ENCODE peak calls at places on chromosomes 7 and 10, in nine cellular contexts. J is HCT116, C is fibroblast of lung, R is tibial artery, P is lower lobe of right lung, W is AG04450, U is stomach, K is bronchial epithelial cell, S is GM23248. G is an unnamed sample. For H3K27me3, the result is how much of the 10 kb centered on the place peaks cover.

GRCh38 chr10:70742537-70743429 is 42.4 kb downstream of the TBATA start:
- DNase-seq in J (no peak), C (peak), R (no peak), P (peak), W (peak), U (no peak), K (no peak), S (peak), G (peak)

GRCh38 chr7:118079369-118079768 is 104.6 kb upstream of the LSM8 start:
- DNase-seq in J (no peak), C (peak), R (no peak), P (no peak), W (no peak), U (no peak), K (peak), S (no peak), G (no peak)

GRCh38 chr10:93154531-93154930 is 80.8 kb downstream of the CYP26A1 start:
- DNase-seq in J (no peak), C (peak), R (no peak), P (no peak), W (no peak), U (no peak), K (peak), S (peak), G (no peak)

GRCh38 chr10:92720306-92721165 is 30.8 kb downstream of the HHEX start:
- DNase-seq in J (no peak), C (no peak), R (no peak), P (no peak), W (no peak), U (no peak), K (no peak), S (no peak), G (no peak)

GRCh38 chr10:5305374-5305773 is 59.4 kb upstream of the UCN3 start:
- DNase-seq in J (no peak), C (no peak), R (no peak), P (no peak), W (no peak), U (no peak), K (no peak), S (peak), G (no peak)

GRCh38 chr7:101631224-101631714 is 2.2 kb upstream of the MYL10 start:
- DNase-seq in J (no peak), C (peak), R (no peak), P (no peak), W (no peak), U (no peak), K (peak), S (no peak), G (peak)

GRCh38 chr10:102781921-102782542 is 38.3 kb downstream of the WBP1L start:
- DNase-seq in J (no peak), C (peak), R (no peak), P (no peak), W (no peak), U (no peak), K (peak), S (peak), G (peak)

GRCh38 chr7:7614066-7614738 is 26.4 kb upstream of the UMAD1 start:
- DNase-seq in J (no peak), C (no peak), R (no peak), P (no peak), W (no peak), U (no peak), K (no peak), S (no peak), G (no peak)

GRCh38 chr7:121020652-121021051 is 32.1 kb downstream of the CPED1 start:
- DNase-seq in J (no peak), C (peak), R (no peak), P (no peak), W (no peak), U (no peak), K (peak), S (peak), G (no peak)

GRCh38 chr7:121313793-121314676 is 14.8 kb upstream of the WNT16 start:
- DNase-seq in J (peak), C (peak), R (no peak), P (no peak), W (no peak), U (no peak), K (peak), S (peak), G (no peak)

GRCh38 chr10:28879875-28880381 is 202.6 kb downstream of the BAMBI start:
- DNase-seq in J (no peak), C (no peak), R (no peak), P (no peak), W (no peak), U (no peak), K (no peak), S (no peak), G (peak)

GRCh38 chr10:125720002-125720382 is 483 bp downstream of the EDRF1 start:
- DNase-seq in J (no peak), C (peak), R (no peak), P (no peak), W (no peak), U (no peak), K (peak), S (peak), G (peak)

GRCh38 chr10:2885956-2886296 is 181.4 kb upstream of the PFKP start:
- DNase-seq in J (no peak), C (no peak), R (no peak), P (no peak), W (no peak), U (no peak), K (no peak), S (no peak), G (no peak)

GRCh38 chr7:129493555-129493954 is 8.8 kb upstream of the SMKR1 start:
- DNase-seq in J (no peak), C (no peak), R (no peak), P (no peak), W (no peak), U (no peak), K (peak), S (peak), G (no peak)

GRCh38 chr10:110076559-110077318 is 69.0 kb downstream of the ADD3 start:
- DNase-seq in J (peak), C (peak), R (peak), P (no peak), W (no peak), U (no peak), K (peak), S (peak), G (peak)
- H3K4me3 ChIP-seq in J (no peak), C (peak), R (no peak), P (peak), W (no peak), U (no peak), K (no peak), S (peak), G (no peak)

DNA sequence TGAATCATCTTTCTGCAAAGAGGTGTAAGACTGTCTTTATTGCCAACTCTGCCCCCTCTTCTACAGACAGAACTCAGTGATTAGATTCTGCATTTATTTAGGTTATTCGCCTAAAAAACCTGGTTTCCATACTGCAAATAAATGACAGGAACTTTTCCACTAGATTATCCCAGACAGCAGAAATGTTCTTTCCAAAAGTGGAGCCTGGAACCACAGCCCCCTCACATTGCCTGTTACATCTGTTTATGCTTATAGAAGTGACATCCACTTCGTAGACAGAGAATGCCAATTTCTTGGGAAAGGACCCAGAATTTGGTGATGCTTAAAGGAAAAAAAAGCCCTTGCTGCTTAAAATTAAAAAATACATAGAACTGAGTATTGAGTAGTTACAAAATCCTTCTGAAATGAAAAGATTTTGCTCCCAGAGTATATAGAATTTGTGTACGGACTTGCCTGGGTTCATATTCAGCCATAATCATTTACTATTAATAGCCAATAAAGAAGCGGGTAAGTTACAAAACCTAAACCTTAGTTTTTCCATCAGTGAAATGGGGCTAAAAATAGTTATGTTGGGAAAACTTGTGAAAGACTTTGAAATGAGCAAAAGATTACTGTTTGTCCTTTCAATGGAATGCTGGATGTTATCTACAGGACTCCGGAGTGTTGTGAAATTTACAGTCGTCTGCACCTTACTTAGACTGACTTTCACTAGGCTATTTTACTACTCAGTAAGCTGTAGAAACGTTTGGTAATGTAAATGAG is 1.2 kb upstream of the PPP1R9A start:
- DNase-seq in J (no peak), C (no peak), R (no peak), P (no peak), W (no peak), U (no peak), K (no peak), S (no peak), G (no peak)
- H3K27me3 ChIP-seq in J (under half), C (under half), R (under half), P (under half), W (under half), U (under half), K (under half), S (half or more), G (under half)

GRCh38 chr10:45592926-45593325 is 79.6 kb downstream of the ZFAND4 start:
- DNase-seq in J (no peak), C (no peak), R (no peak), P (no peak), W (no peak), U (no peak), K (no peak), S (peak), G (no peak)
- H3K4me3 ChIP-seq in J (no peak), C (peak), R (peak), P (peak), W (no peak), U (peak), K (no peak), S (peak), G (no peak)

GRCh38 chr10:77689339-77689738 is 51.7 kb upstream of the KCNMA1 start:
- DNase-seq in J (no peak), C (no peak), R (no peak), P (no peak), W (no peak), U (no peak), K (no peak), S (no peak), G (no peak)
- H3K27me3 ChIP-seq in J (under half), C (under half), R (under half), P (under half), W (under half), U (under half), K (under half), S (under half), G (under half)

DNA sequence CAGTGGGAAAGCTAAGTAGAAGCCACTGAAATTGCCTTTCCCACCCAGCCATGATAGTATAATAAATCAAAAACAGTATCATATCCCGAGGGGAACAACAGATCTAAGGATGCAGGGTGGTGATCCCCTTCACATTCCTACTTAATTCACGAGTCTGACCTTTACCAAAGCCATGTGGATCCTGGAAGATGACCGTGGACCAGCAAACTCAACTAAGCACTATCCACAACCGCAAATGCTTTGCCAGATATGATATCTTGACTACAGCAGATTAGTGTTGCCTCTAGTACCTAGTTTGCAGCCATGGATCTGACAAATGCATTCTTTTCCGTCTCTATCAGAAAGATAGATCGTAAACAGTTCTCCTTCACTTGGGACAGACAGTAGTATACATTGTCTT is 67.3 kb upstream of the IL6 start:
- DNase-seq in J (no peak), C (no peak), R (no peak), P (no peak), W (no peak), U (no peak), K (no peak), S (no peak), G (no peak)
- H3K4me3 ChIP-seq in J (no peak), C (no peak), R (no peak), P (no peak), W (no peak), U (no peak), K (no peak), S (no peak), G (no peak)

DNA sequence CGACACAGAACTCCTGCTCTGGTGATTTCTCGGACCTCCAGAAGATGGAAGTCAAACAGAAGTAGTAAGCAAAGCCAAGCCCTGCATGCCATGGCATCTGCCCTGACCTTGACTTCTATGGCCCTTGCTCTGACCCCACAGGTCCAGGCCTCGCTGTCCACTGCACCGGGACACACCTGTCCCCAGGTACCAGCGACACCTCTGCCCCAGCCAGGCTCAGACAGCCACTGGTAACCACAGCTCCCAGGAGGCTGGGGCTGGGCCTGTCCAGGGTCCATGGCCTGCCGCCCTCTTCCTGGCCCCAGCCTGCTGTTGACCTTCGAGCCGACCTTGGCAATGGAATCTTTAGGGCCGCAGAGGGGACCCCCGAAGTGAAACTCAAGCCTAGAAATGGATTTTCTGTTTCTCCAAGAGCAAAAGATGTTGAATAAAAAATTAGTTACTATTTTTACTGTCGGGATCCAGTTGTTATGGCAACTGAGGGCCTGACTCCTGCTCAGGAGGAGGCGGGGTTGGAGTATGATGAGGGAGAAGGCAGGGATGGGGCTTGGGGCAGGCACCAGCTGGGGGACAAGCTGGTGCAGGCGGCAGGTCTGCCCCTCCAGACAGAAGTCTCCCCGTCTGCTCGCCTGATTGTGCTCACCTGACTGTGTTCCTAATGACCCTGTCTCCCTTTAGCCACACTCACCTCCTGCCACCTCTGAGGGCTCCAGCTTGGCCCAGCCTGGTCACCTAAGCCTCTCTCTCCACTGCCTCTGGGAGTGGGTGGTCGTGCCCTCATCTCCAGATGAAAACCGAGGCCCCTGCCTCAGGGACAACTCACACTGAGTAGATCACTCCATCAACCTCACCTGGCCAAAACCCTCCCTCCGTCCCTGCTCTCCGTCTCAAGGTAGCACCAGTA is 4.1 kb upstream of the MMD2 start:
- DNase-seq in J (no peak), C (no peak), R (no peak), P (no peak), W (no peak), U (no peak), K (no peak), S (no peak), G (no peak)
- H3K27me3 ChIP-seq in J (under half), C (under half), R (under half), P (under half), W (under half), U (half or more), K (under half), S (under half), G (under half)

DNA sequence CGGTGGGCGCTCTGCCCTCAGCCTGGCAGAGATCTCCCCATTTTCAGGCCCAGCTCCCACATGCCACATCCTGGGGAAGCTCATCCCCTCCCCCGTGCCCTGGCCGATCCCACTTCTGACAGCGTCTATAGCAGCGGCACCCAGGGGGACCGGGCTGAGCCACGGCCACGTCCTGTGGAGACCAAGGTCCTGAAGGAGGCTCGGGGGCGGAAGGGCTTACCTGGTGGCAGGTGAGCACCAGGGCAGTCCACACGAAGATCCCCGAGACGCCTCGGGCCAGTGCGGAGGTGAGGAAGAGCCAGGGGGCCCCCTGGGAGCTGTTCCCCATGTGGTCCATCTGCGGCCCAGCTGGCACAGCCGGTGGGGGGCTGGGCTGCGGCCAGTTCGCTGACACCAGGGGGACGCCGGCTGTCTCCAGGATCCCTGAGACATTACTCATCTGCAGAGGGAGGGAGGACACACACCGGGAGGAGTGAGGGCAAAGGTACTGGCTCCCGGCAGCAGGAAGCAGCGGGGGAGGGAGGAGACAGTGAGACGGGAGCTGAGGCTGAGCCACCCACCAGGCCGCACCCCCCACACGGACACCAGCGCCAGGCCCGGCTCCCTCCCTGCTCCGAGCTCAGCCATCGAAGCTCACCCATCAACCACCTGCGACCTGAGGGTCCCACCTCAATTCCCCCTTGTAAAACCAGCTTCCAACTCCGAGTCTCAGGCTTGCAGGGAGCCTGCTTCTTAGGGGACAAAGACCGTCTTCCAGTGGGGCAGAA is 776 bp downstream of the TMEM184A start:
- DNase-seq in J (no peak), C (peak), R (no peak), P (no peak), W (peak), U (peak), K (peak), S (peak), G (peak)
- H3K4me3 ChIP-seq in J (peak), C (no peak), R (no peak), P (peak), W (no peak), U (peak), K (peak), S (no peak), G (no peak)

G was measured in MG63.